ENCODE peak calls at places on chromosomes 12 and 14, in ten cellular contexts. W, Y, V, J, S, X, G, I, N and Q are unnamed samples.

GRCh38 chr12:76943004-76943403 is 64.2 kb upstream of the CSRP2 start:
- DNase-seq in I (no peak), G (no peak), S (no peak), V (no peak), X (no peak), N (no peak), W (no peak), J (no peak), Y (no peak), Q (no peak)

GRCh38 chr14:90558041-90558982 is 161.5 kb downstream of the CALM1 start:
- DNase-seq in I (no peak), S (no peak), W (no peak), Y (no peak), G (no peak), N (no peak), X (no peak), V (no peak), J (peak; percentile 29), Q (no peak)

GRCh38 chr14:38536376-38537038 is 280.6 kb upstream of the CLEC14A start:
- DNase-seq in N (no peak), Y (no peak), W (no peak), S (no peak), X (no peak), J (no peak), I (no peak), G (no peak), V (no peak), Q (no peak)

GRCh38 chr12:2212971-2213869 is 160.4 kb downstream of the CACNA1C start:
- DNase-seq in I (peak; percentile 81), G (no peak), J (no peak), Y (no peak), S (peak; percentile 71), V (no peak), X (no peak), W (no peak), N (no peak), Q (no peak)

GRCh38 chr12:75812341-75813018 is 219.1 kb downstream of the PHLDA1 start:
- DNase-seq in I (peak; percentile 41), W (no peak), S (no peak), Y (no peak), J (no peak), V (no peak), N (no peak), G (no peak), X (no peak), Q (no peak)

GRCh38 chr12:953776-954175 is 4.3 kb upstream of the RAD52 start:
- DNase-seq in I (no peak), S (no peak), V (no peak), G (no peak), J (no peak), N (no peak), W (no peak), Y (no peak), X (no peak), Q (no peak)

GRCh38 chr12:79659961-79660431 is 30.8 kb downstream of the PAWR start:
- DNase-seq in W (no peak), V (no peak), Y (no peak), X (no peak), S (no peak), J (no peak), G (no peak), N (no peak), I (no peak), Q (no peak)

GRCh38 chr14:91305650-91306431 is 61.3 kb upstream of the GPR68 start:
- DNase-seq in S (no peak), I (no peak), W (no peak), N (no peak), G (no peak), V (no peak), X (no peak), J (no peak), Y (no peak), Q (no peak)

GRCh38 chr14:98956616-98957015 is 315.4 kb downstream of the BCL11B start:
- DNase-seq in N (no peak), V (no peak), S (peak; percentile 35), I (no peak), Y (no peak), W (no peak), G (no peak), X (no peak), J (no peak), Q (peak; percentile 66)

GRCh38 chr14:77590845-77591506 is 25.5 kb downstream of the SPTLC2 start:
- DNase-seq in W (no peak), I (no peak), X (no peak), N (no peak), V (no peak), S (no peak), G (no peak), Y (no peak), J (no peak), Q (no peak)

GRCh38 chr14:68466491-68466977 is 326.3 kb downstream of the ZFP36L1 start:
- DNase-seq in S (no peak), Y (no peak), W (peak; percentile 63), I (no peak), N (no peak), V (no peak), J (no peak), X (no peak), G (no peak), Q (peak; percentile 91)

GRCh38 chr12:91434081-91434480 is 251.5 kb upstream of the DCN start:
- DNase-seq in N (no peak), Y (no peak), I (no peak), S (no peak), X (no peak), G (no peak), W (no peak), J (no peak), V (no peak), Q (no peak)

GRCh38 chr12:43805149-43805856 is 814 bp downstream of the TWF1 start:
- DNase-seq in I (peak; percentile 23), V (no peak), J (no peak), N (no peak), W (peak; percentile 6), Y (no peak), X (no peak), S (no peak), G (no peak), Q (no peak)

GRCh38 chr12:2683283-2684025 is 111.3 kb upstream of the FKBP4 start:
- DNase-seq in G (peak; percentile 33), N (no peak), S (no peak), J (no peak), X (no peak), V (no peak), Y (no peak), W (no peak), I (no peak), Q (no peak)

GRCh38 chr14:64423987-64424386 is 35.8 kb downstream of the MTHFD1 start:
- DNase-seq in X (no peak), G (no peak), W (no peak), Y (no peak), V (no peak), J (no peak), I (no peak), N (no peak), S (no peak), Q (no peak)

GRCh38 chr12:113665457-113665856 is 193.8 kb upstream of the LHX5 start:
- DNase-seq in N (no peak), X (no peak), V (no peak), W (no peak), Y (no peak), J (no peak), G (no peak), S (no peak), I (no peak), Q (no peak)

GRCh38 chr12:113667095-113667494 is 195.4 kb upstream of the LHX5 start:
- DNase-seq in J (no peak), Y (no peak), W (no peak), S (no peak), X (no peak), N (no peak), I (no peak), V (no peak), G (no peak), Q (no peak)

GRCh38 chr12:113666223-113666622 is 194.6 kb upstream of the LHX5 start:
- DNase-seq in S (no peak), I (no peak), N (no peak), Y (no peak), W (no peak), G (no peak), X (no peak), V (no peak), J (no peak), Q (no peak)

GRCh38 chr12:113663396-113663795 is 191.7 kb upstream of the LHX5 start:
- DNase-seq in X (peak; percentile 79), W (no peak), G (no peak), V (no peak), N (no peak), Y (no peak), S (no peak), I (no peak), J (no peak), Q (no peak)

GRCh38 chr12:113664224-113664681 is 192.6 kb upstream of the LHX5 start:
- DNase-seq in N (no peak), X (peak; percentile 28), J (no peak), Y (no peak), G (no peak), W (no peak), V (no peak), I (no peak), S (no peak), Q (no peak)
- TF ChIP-seq POLR2AphosphoS5 in N (no peak), X (no peak), J (no peak), Y (no peak), G (no peak), W (no peak), V (no peak), I (no peak), S (no peak), Q (no peak)

DNA sequence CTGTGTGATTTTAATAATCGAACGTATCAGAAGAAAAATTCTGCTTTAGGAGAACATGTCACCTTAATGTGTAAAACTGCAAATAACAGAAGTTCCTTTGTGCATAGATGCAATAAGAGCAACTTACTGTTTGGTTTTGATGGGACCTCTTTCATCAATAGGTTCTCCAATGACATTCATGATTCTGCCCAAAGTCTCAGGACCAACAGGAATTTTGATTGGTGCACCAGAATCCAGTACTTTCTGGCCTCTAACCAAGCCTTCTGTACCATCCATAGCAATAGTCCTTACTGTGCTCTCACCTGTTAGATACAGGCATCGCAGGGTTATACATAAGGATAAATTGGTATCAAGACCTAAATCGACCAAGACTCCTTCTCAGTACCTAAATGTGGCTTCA is 1.1 kb downstream of the ATP5F1B start:
- DNase-seq in N (no peak), Y (no peak), W (no peak), I (no peak), S (no peak), G (no peak), J (no peak), V (no peak), X (no peak), Q (no peak)
- TF ChIP-seq EP300 in N (no peak), Y (no peak), W (no peak), I (no peak), S (no peak), G (no peak), J (no peak), V (no peak), X (no peak), Q (no peak)

GRCh38 chr12:12723681-12724420 is 6.7 kb downstream of the CDKN1B start:
- DNase-seq in I (peak; percentile 76), J (peak; percentile 44), S (peak; percentile 73), G (peak; percentile 54), V (no peak), W (no peak), N (peak; percentile 71), X (no peak), Y (no peak), Q (peak; percentile 91)
- TF ChIP-seq POLR2AphosphoS5 in I (no peak), J (no peak), S (no peak), G (peak; percentile 4), V (peak; percentile 75), W (peak; percentile 19), N (no peak), X (no peak), Y (no peak), Q (peak; percentile 39)

GRCh38 chr14:57061009-57061711 is 207.5 kb downstream of the EXOC5 start:
- DNase-seq in N (no peak), S (no peak), X (no peak), W (no peak), I (no peak), G (no peak), J (no peak), V (no peak), Y (no peak), Q (no peak)
- TF ChIP-seq EP300 in N (no peak), S (no peak), X (no peak), W (no peak), I (no peak), G (no peak), J (no peak), V (no peak), Y (no peak), Q (no peak)